ENCODE peak calls at places on chromosomes 2 and 18, in nine cellular contexts. One of them, this sample, is unnamed.

GRCh38 chr2:84038866-84039265 is 420.2 kb downstream of the SUCLG1 start:
- DNase-seq in Peyer's patch: no peak
- DNase-seq in CD8-positive, alpha-beta T cell: no peak
- DNase-seq in cardiac muscle cell: no peak
- DNase-seq in PC-3: no peak
- DNase-seq in colonic mucosa: no peak
- DNase-seq in uterus: no peak
- DNase-seq in astrocyte: no peak
- DNase-seq in hepatocyte: peak
- DNase-seq in this sample: no peak

GRCh38 chr2:151793123-151793522 is 35.1 kb downstream of the ARL5A start:
- DNase-seq in Peyer's patch: no peak
- DNase-seq in CD8-positive, alpha-beta T cell: no peak
- DNase-seq in cardiac muscle cell: no peak
- DNase-seq in PC-3: no peak
- DNase-seq in colonic mucosa: no peak
- DNase-seq in uterus: no peak
- DNase-seq in astrocyte: no peak
- DNase-seq in hepatocyte: no peak
- DNase-seq in this sample: no peak

GRCh38 chr2:85215074-85216050 is 82.2 kb downstream of the TCF7L1 start:
- DNase-seq in Peyer's patch: no peak
- DNase-seq in CD8-positive, alpha-beta T cell: no peak
- DNase-seq in cardiac muscle cell: peak
- DNase-seq in PC-3: no peak
- DNase-seq in colonic mucosa: no peak
- DNase-seq in uterus: peak
- DNase-seq in astrocyte: peak
- DNase-seq in hepatocyte: peak
- DNase-seq in this sample: no peak

GRCh38 chr2:202043473-202043872 is 9.8 kb downstream of the FZD7 start:
- DNase-seq in Peyer's patch: no peak
- DNase-seq in CD8-positive, alpha-beta T cell: no peak
- DNase-seq in cardiac muscle cell: no peak
- DNase-seq in PC-3: no peak
- DNase-seq in colonic mucosa: no peak
- DNase-seq in uterus: no peak
- DNase-seq in astrocyte: no peak
- DNase-seq in hepatocyte: no peak
- DNase-seq in this sample: no peak

GRCh38 chr2:121076885-121077549 is 208.0 kb downstream of the TFCP2L1 start:
- DNase-seq in Peyer's patch: peak
- DNase-seq in CD8-positive, alpha-beta T cell: peak
- DNase-seq in cardiac muscle cell: peak
- DNase-seq in PC-3: peak
- DNase-seq in colonic mucosa: peak
- DNase-seq in uterus: no peak
- DNase-seq in astrocyte: no peak
- DNase-seq in hepatocyte: peak
- DNase-seq in this sample: peak

GRCh38 chr18:11989966-11990380 is 8.7 kb downstream of the IMPA2 start:
- DNase-seq in Peyer's patch: no peak
- DNase-seq in CD8-positive, alpha-beta T cell: no peak
- DNase-seq in cardiac muscle cell: no peak
- DNase-seq in PC-3: peak
- DNase-seq in colonic mucosa: no peak
- DNase-seq in uterus: no peak
- DNase-seq in astrocyte: no peak
- DNase-seq in hepatocyte: peak
- DNase-seq in this sample: no peak

GRCh38 chr2:26511466-26511865 is 33.5 kb upstream of the OTOF start:
- DNase-seq in Peyer's patch: no peak
- DNase-seq in CD8-positive, alpha-beta T cell: no peak
- DNase-seq in cardiac muscle cell: no peak
- DNase-seq in PC-3: no peak
- DNase-seq in colonic mucosa: no peak
- DNase-seq in uterus: no peak
- DNase-seq in astrocyte: no peak
- DNase-seq in hepatocyte: no peak
- DNase-seq in this sample: no peak

GRCh38 chr2:120229341-120229740 is 6.1 kb upstream of the TMEM185B start:
- DNase-seq in Peyer's patch: no peak
- DNase-seq in CD8-positive, alpha-beta T cell: no peak
- DNase-seq in cardiac muscle cell: no peak
- DNase-seq in PC-3: no peak
- DNase-seq in colonic mucosa: no peak
- DNase-seq in uterus: no peak
- DNase-seq in astrocyte: no peak
- DNase-seq in hepatocyte: no peak
- DNase-seq in this sample: peak

GRCh38 chr2:197236816-197237215 is 73.8 kb downstream of the ANKRD44 start:
- DNase-seq in Peyer's patch: no peak
- DNase-seq in CD8-positive, alpha-beta T cell: no peak
- DNase-seq in cardiac muscle cell: no peak
- DNase-seq in PC-3: no peak
- DNase-seq in colonic mucosa: no peak
- DNase-seq in uterus: no peak
- DNase-seq in astrocyte: no peak
- DNase-seq in hepatocyte: no peak
- DNase-seq in this sample: no peak

GRCh38 chr2:20195431-20195830 is 29.5 kb downstream of the SDC1 start:
- DNase-seq in Peyer's patch: no peak
- DNase-seq in CD8-positive, alpha-beta T cell: no peak
- DNase-seq in cardiac muscle cell: no peak
- DNase-seq in PC-3: no peak
- DNase-seq in colonic mucosa: no peak
- DNase-seq in uterus: no peak
- DNase-seq in astrocyte: no peak
- DNase-seq in hepatocyte: no peak
- DNase-seq in this sample: no peak

GRCh38 chr2:27651056-27651455 is 12.4 kb downstream of the SUPT7L start:
- DNase-seq in Peyer's patch: no peak
- DNase-seq in CD8-positive, alpha-beta T cell: no peak
- DNase-seq in cardiac muscle cell: no peak
- DNase-seq in PC-3: no peak
- DNase-seq in colonic mucosa: no peak
- DNase-seq in uterus: no peak
- DNase-seq in astrocyte: no peak
- DNase-seq in hepatocyte: no peak
- DNase-seq in this sample: no peak

GRCh38 chr2:144694456-144694855 is 174.5 kb upstream of the ZEB2 start:
- DNase-seq in Peyer's patch: no peak
- DNase-seq in CD8-positive, alpha-beta T cell: no peak
- DNase-seq in cardiac muscle cell: no peak
- DNase-seq in PC-3: peak
- DNase-seq in colonic mucosa: no peak
- DNase-seq in uterus: no peak
- DNase-seq in astrocyte: no peak
- DNase-seq in hepatocyte: no peak
- DNase-seq in this sample: no peak

GRCh38 chr2:132438650-132439030 is 22.0 kb downstream of the GPR39 start:
- DNase-seq in Peyer's patch: no peak
- DNase-seq in CD8-positive, alpha-beta T cell: no peak
- DNase-seq in cardiac muscle cell: peak
- DNase-seq in PC-3: peak
- DNase-seq in colonic mucosa: no peak
- DNase-seq in uterus: no peak
- DNase-seq in astrocyte: peak
- DNase-seq in hepatocyte: no peak
- DNase-seq in this sample: no peak

GRCh38 chr2:40287201-40287600 is 164.7 kb downstream of the SLC8A1 start:
- DNase-seq in Peyer's patch: no peak
- DNase-seq in CD8-positive, alpha-beta T cell: no peak
- DNase-seq in cardiac muscle cell: no peak
- DNase-seq in PC-3: no peak
- DNase-seq in colonic mucosa: no peak
- DNase-seq in uterus: no peak
- DNase-seq in astrocyte: peak
- DNase-seq in hepatocyte: no peak
- DNase-seq in this sample: no peak

GRCh38 chr2:45675130-45675812 is 23.8 kb downstream of the PRKCE start:
- DNase-seq in Peyer's patch: no peak
- DNase-seq in CD8-positive, alpha-beta T cell: no peak
- DNase-seq in cardiac muscle cell: peak
- DNase-seq in PC-3: peak
- DNase-seq in colonic mucosa: peak
- DNase-seq in uterus: no peak
- DNase-seq in astrocyte: no peak
- DNase-seq in hepatocyte: peak
- DNase-seq in this sample: peak

DNA sequence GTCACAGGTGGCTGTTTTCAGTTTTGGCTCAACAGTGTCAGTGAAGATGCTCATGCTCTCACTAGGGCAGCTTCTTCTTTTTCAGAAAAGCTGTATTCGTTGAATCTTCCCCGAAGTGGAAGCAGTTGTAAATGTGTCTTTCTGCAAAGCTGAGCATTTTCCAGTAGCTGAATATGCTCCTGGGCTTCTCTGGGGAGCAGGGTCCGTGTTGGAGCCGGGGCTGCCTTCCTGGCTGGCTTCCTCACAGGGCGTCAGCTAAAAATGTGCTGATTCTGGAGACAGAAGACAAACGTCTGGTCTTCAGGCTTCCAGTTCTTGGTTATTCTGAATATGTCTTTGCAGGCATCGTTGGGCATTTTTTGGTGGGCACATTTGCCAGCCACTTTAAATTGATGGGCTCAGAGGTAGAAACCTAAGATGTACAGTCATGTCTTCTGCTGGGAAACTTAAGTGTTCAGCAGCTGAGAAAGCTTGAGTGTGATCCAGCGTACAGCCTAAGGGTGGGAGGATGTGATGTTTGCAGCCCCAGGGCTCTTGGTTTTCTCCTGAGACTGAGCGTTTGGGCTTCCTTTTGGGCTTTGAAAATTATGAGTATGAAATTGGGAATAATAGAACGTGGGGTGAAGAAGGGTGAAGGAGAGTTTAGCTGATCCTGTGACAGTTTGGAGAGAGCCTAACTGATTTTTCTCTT is 19.0 kb downstream of the SETBP1 start:
- DNase-seq in Peyer's patch: no peak
- DNase-seq in CD8-positive, alpha-beta T cell: no peak
- DNase-seq in cardiac muscle cell: no peak
- DNase-seq in PC-3: no peak
- DNase-seq in colonic mucosa: no peak
- DNase-seq in uterus: peak
- DNase-seq in astrocyte: no peak
- DNase-seq in hepatocyte: no peak
- DNase-seq in this sample: peak
- H3K27ac ChIP-seq in Peyer's patch: peak
- H3K27ac ChIP-seq in CD8-positive, alpha-beta T cell: no peak
- H3K27ac ChIP-seq in cardiac muscle cell: peak
- H3K27ac ChIP-seq in PC-3: no peak
- H3K27ac ChIP-seq in colonic mucosa: no peak
- H3K27ac ChIP-seq in uterus: peak
- H3K27ac ChIP-seq in astrocyte: no peak
- H3K27ac ChIP-seq in hepatocyte: no peak
- H3K27ac ChIP-seq in this sample: peak

DNA sequence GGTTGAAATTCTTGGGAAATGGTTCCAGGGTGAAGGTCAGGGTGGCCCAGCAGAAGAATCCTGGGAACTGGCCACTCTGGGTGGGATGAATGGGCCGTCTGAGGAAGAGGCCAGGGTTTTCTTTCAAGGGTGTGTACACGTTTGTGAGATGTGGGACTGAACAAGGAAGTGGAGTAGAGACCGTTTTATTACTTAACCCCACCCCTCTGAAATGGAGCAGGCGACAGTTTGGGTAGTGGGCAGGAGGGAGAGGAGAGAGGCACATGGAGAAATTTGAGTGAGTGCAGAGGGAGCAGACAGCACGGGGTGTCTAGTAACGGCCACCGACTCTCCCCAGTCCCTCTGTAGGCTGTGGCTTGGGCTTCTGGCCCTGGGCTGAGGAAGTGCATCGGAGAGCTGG is 135.1 kb downstream of the DYSF start:
- DNase-seq in Peyer's patch: no peak
- DNase-seq in CD8-positive, alpha-beta T cell: no peak
- DNase-seq in cardiac muscle cell: no peak
- DNase-seq in PC-3: no peak
- DNase-seq in colonic mucosa: no peak
- DNase-seq in uterus: no peak
- DNase-seq in astrocyte: no peak
- DNase-seq in hepatocyte: no peak
- DNase-seq in this sample: no peak
- H3K27ac ChIP-seq in Peyer's patch: no peak
- H3K27ac ChIP-seq in CD8-positive, alpha-beta T cell: no peak
- H3K27ac ChIP-seq in cardiac muscle cell: no peak
- H3K27ac ChIP-seq in PC-3: no peak
- H3K27ac ChIP-seq in colonic mucosa: no peak
- H3K27ac ChIP-seq in uterus: no peak
- H3K27ac ChIP-seq in astrocyte: no peak
- H3K27ac ChIP-seq in hepatocyte: no peak
- H3K27ac ChIP-seq in this sample: no peak

GRCh38 chr2:136106505-136106904 is 11.4 kb downstream of the CXCR4 start:
- DNase-seq in Peyer's patch: no peak
- DNase-seq in CD8-positive, alpha-beta T cell: no peak
- DNase-seq in cardiac muscle cell: no peak
- DNase-seq in PC-3: no peak
- DNase-seq in colonic mucosa: no peak
- DNase-seq in uterus: no peak
- DNase-seq in astrocyte: no peak
- DNase-seq in hepatocyte: no peak
- DNase-seq in this sample: no peak

GRCh38 chr2:136104977-136105376 is 13.0 kb downstream of the CXCR4 start:
- DNase-seq in Peyer's patch: no peak
- DNase-seq in CD8-positive, alpha-beta T cell: no peak
- DNase-seq in cardiac muscle cell: no peak
- DNase-seq in PC-3: peak
- DNase-seq in colonic mucosa: no peak
- DNase-seq in uterus: no peak
- DNase-seq in astrocyte: no peak
- DNase-seq in hepatocyte: no peak
- DNase-seq in this sample: no peak

GRCh38 chr2:136110528-136110927 is 7.4 kb downstream of the CXCR4 start:
- DNase-seq in Peyer's patch: no peak
- DNase-seq in CD8-positive, alpha-beta T cell: no peak
- DNase-seq in cardiac muscle cell: no peak
- DNase-seq in PC-3: peak
- DNase-seq in colonic mucosa: no peak
- DNase-seq in uterus: no peak
- DNase-seq in astrocyte: no peak
- DNase-seq in hepatocyte: no peak
- DNase-seq in this sample: no peak

GRCh38 chr2:136108461-136108860 is 9.5 kb downstream of the CXCR4 start:
- DNase-seq in Peyer's patch: no peak
- DNase-seq in CD8-positive, alpha-beta T cell: no peak
- DNase-seq in cardiac muscle cell: peak
- DNase-seq in PC-3: no peak
- DNase-seq in colonic mucosa: no peak
- DNase-seq in uterus: no peak
- DNase-seq in astrocyte: no peak
- DNase-seq in hepatocyte: no peak
- DNase-seq in this sample: no peak

GRCh38 chr2:136107238-136108033 is 10.5 kb downstream of the CXCR4 start:
- DNase-seq in Peyer's patch: no peak
- DNase-seq in CD8-positive, alpha-beta T cell: no peak
- DNase-seq in cardiac muscle cell: no peak
- DNase-seq in PC-3: no peak
- DNase-seq in colonic mucosa: no peak
- DNase-seq in uterus: no peak
- DNase-seq in astrocyte: no peak
- DNase-seq in hepatocyte: no peak
- DNase-seq in this sample: no peak
- H3K27ac ChIP-seq in Peyer's patch: no peak
- H3K27ac ChIP-seq in CD8-positive, alpha-beta T cell: no peak
- H3K27ac ChIP-seq in cardiac muscle cell: no peak
- H3K27ac ChIP-seq in PC-3: no peak
- H3K27ac ChIP-seq in colonic mucosa: no peak
- H3K27ac ChIP-seq in uterus: no peak
- H3K27ac ChIP-seq in astrocyte: no peak
- H3K27ac ChIP-seq in hepatocyte: no peak
- H3K27ac ChIP-seq in this sample: peak

GRCh38 chr18:8706545-8706980 is 1.2 kb downstream of the MTCL1 start:
- DNase-seq in Peyer's patch: no peak
- DNase-seq in CD8-positive, alpha-beta T cell: peak
- DNase-seq in cardiac muscle cell: no peak
- DNase-seq in PC-3: peak
- DNase-seq in colonic mucosa: no peak
- DNase-seq in uterus: no peak
- DNase-seq in astrocyte: no peak
- DNase-seq in hepatocyte: no peak
- DNase-seq in this sample: no peak
- H3K27ac ChIP-seq in Peyer's patch: peak
- H3K27ac ChIP-seq in CD8-positive, alpha-beta T cell: no peak
- H3K27ac ChIP-seq in cardiac muscle cell: no peak
- H3K27ac ChIP-seq in PC-3: peak
- H3K27ac ChIP-seq in colonic mucosa: peak
- H3K27ac ChIP-seq in uterus: peak
- H3K27ac ChIP-seq in astrocyte: peak
- H3K27ac ChIP-seq in hepatocyte: peak
- H3K27ac ChIP-seq in this sample: no peak

This sample was measured in left ventricle myocardium inferior.